ENCODE peak calls at places on chromosomes 4 and X, in eight cellular contexts. D is GM10248, V is AG09319, E is Calu3, U is foreskin keratinocyte, Y is endothelial cell, I is mesothelial cell of epicardium, Q is nephron progenitor cell. R is an unnamed sample.

GRCh38 chr4:6362896-6363295 is 93.2 kb downstream of the WFS1 start:
- DNase-seq in D (peak; percentile 45), V (no peak), E (no peak), U (no peak), Y (peak; percentile 71), I (peak; percentile 45), Q (peak; percentile 91), R (peak; percentile 68)

GRCh38 chrX:104112326-104112951 is at the start of gene ZCCHC18:
- DNase-seq in D (peak; percentile 74), V (no peak), E (peak; percentile 30), U (no peak), Y (peak; percentile 66), I (peak; percentile 34), Q (peak; percentile 78), R (peak; percentile 64)

GRCh38 chr4:164373021-164373420 is 380.9 kb upstream of the SMIM31 start:
- DNase-seq in D (no peak), V (no peak), E (no peak), U (no peak), Y (no peak), I (no peak), Q (no peak), R (no peak)

GRCh38 chr4:102627831-102628523 is 126.8 kb downstream of the NFKB1 start:
- DNase-seq in D (peak; percentile 31), V (no peak), E (peak; percentile 21), U (peak; percentile 88), Y (no peak), I (no peak), Q (no peak), R (no peak)

GRCh38 chr4:10619220-10619619 is 65.3 kb downstream of the CLNK start:
- DNase-seq in D (no peak), V (no peak), E (no peak), U (peak; percentile 19), Y (no peak), I (no peak), Q (no peak), R (no peak)

GRCh38 chr4:159206427-159206871 is 103.6 kb downstream of the RAPGEF2 start:
- DNase-seq in D (peak; percentile 46), V (no peak), E (no peak), U (peak; percentile 68), Y (no peak), I (no peak), Q (no peak), R (no peak)

GRCh38 chrX:72308566-72309296 is 3.0 kb upstream of the CITED1 start:
- DNase-seq in D (no peak), V (no peak), E (peak; percentile 68), U (peak; percentile 63), Y (peak; percentile 60), I (no peak), Q (peak; percentile 72), R (peak; percentile 53)

GRCh38 chr4:63663870-63664269 is 745.4 kb downstream of the TECRL start:
- DNase-seq in D (no peak), V (no peak), E (no peak), U (no peak), Y (no peak), I (no peak), Q (no peak), R (no peak)

GRCh38 chrX:307261-308111 is 11.1 kb downstream of the GTPBP6 start:
- DNase-seq in D (no peak), V (no peak), E (no peak), U (no peak), Y (no peak), I (no peak), Q (no peak), R (no peak)

GRCh38 chrX:9913041-9913440 is 54.1 kb upstream of the CLDN34 start:
- DNase-seq in D (no peak), V (no peak), E (peak; percentile 13), U (peak; percentile 79), Y (no peak), I (no peak), Q (no peak), R (no peak)

GRCh38 chrX:150049647-150050046 is 111.4 kb upstream of the EOLA2 start:
- DNase-seq in D (no peak), V (peak; percentile 22), E (no peak), U (no peak), Y (no peak), I (no peak), Q (no peak), R (no peak)

GRCh38 chr4:39354178-39354503 is 12.0 kb downstream of the RFC1 start:
- DNase-seq in D (no peak), V (no peak), E (no peak), U (no peak), Y (no peak), I (no peak), Q (no peak), R (no peak)

GRCh38 chr4:71833175-71833900 is 49.5 kb upstream of the GC start:
- DNase-seq in D (no peak), V (no peak), E (peak; percentile 6), U (no peak), Y (no peak), I (no peak), Q (no peak), R (no peak)

GRCh38 chr4:54368861-54369260 is 139.8 kb downstream of the PDGFRA start:
- DNase-seq in D (no peak), V (no peak), E (no peak), U (no peak), Y (no peak), I (no peak), Q (no peak), R (no peak)

GRCh38 chr4:8581094-8581861 is 1.1 kb downstream of the GPR78 start:
- DNase-seq in D (no peak), V (no peak), E (no peak), U (no peak), Y (no peak), I (no peak), Q (no peak), R (no peak)

GRCh38 chr4:156901871-156902270 is 69.7 kb downstream of the PDGFC start:
- DNase-seq in D (no peak), V (no peak), E (no peak), U (no peak), Y (no peak), I (no peak), Q (no peak), R (no peak)

GRCh38 chrX:19514791-19515614 is at the start of gene MAP3K15:
- DNase-seq in D (peak; percentile 46), V (no peak), E (peak; percentile 69), U (no peak), Y (peak; percentile 42), I (peak; percentile 29), Q (peak; percentile 56), R (peak; percentile 29)

GRCh38 chrX:19513383-19513782 is 1.9 kb downstream of the MAP3K15 start:
- DNase-seq in D (no peak), V (no peak), E (no peak), U (peak; percentile 20), Y (no peak), I (no peak), Q (peak; percentile 7), R (no peak)

GRCh38 chrX:19512961-19513360 is 2.3 kb downstream of the MAP3K15 start:
- DNase-seq in D (no peak), V (no peak), E (no peak), U (no peak), Y (no peak), I (no peak), Q (no peak), R (no peak)

GRCh38 chrX:19517965-19518364 is 2.7 kb upstream of the MAP3K15 start:
- DNase-seq in D (no peak), V (no peak), E (no peak), U (no peak), Y (no peak), I (no peak), Q (no peak), R (no peak)

GRCh38 chrX:19515615-19516105 is 352 bp upstream of the MAP3K15 start:
- DNase-seq in D (no peak), V (no peak), E (no peak), U (no peak), Y (no peak), I (no peak), Q (no peak), R (no peak)
- TF ChIP-seq CTCF in D (peak; percentile 7), V (no peak), E (peak; percentile 54), U (no peak), Y (peak; percentile 52), I (no peak), Q (no peak), R (no peak)

DNA sequence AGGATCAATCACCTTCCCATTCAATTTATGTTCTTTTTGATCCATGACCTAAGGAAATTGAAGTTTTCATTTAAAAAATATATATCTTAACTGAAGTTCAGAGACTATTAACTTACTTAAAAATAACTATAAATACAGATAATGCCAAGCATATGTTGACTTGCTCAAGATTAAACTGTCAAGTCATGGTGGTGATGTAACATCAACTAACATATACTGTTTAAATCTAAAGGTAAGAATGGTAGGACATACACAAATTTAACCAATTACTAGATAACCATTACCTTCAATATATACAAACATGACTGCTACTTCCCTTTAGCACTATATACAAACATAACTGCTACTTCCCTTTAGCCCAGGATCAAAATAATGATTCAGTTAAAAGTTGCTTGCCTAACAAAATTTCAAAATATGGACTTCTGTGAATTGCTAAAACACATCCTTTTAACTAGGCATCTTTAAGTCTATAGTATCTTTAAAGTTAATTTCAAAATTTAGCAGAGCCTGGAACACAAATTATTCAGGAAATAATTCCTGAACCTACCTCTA is 14.9 kb downstream of the HNRNPD start:
- DNase-seq in D (no peak), V (no peak), E (no peak), U (no peak), Y (no peak), I (no peak), Q (no peak), R (no peak)
- TF ChIP-seq CTCF in D (no peak), V (no peak), E (no peak), U (no peak), Y (no peak), I (no peak), Q (no peak), R (no peak)

GRCh38 chrX:153549807-153550206 is 32.4 kb downstream of the ATP2B3 start:
- DNase-seq in D (no peak), V (no peak), E (no peak), U (no peak), Y (no peak), I (no peak), Q (no peak), R (no peak)
- TF ChIP-seq CTCF in D (no peak), V (no peak), E (peak; percentile 33), U (no peak), Y (no peak), I (no peak), Q (no peak), R (no peak)

GRCh38 chr4:165382640-165383039 is 3.8 kb downstream of the CPE start:
- DNase-seq in D (no peak), V (no peak), E (no peak), U (no peak), Y (no peak), I (no peak), Q (no peak), R (no peak)

GRCh38 chr4:165385124-165385523 is 6.3 kb downstream of the CPE start:
- DNase-seq in D (no peak), V (no peak), E (no peak), U (no peak), Y (no peak), I (no peak), Q (no peak), R (no peak)

GRCh38 chr4:165384186-165384585 is 5.4 kb downstream of the CPE start:
- DNase-seq in D (no peak), V (no peak), E (no peak), U (no peak), Y (no peak), I (no peak), Q (no peak), R (no peak)

GRCh38 chr4:165383757-165384156 is 4.9 kb downstream of the CPE start:
- DNase-seq in D (no peak), V (no peak), E (no peak), U (peak; percentile 83), Y (no peak), I (no peak), Q (no peak), R (no peak)

GRCh38 chr4:165384608-165385007 is 5.8 kb downstream of the CPE start:
- DNase-seq in D (no peak), V (no peak), E (no peak), U (peak; percentile 22), Y (no peak), I (no peak), Q (no peak), R (no peak)
- TF ChIP-seq CTCF in D (no peak), V (no peak), E (no peak), U (peak; percentile 9), Y (peak; percentile 36), I (peak; percentile 15), Q (no peak), R (peak; percentile 52)

R was measured in neural crest cell.